ENCODE peak calls at places on chromosomes 5 and 9, in four cellular contexts. One of them, this sample, is unnamed.

GRCh38 chr9:86424246-86424891 is 70.2 kb upstream of the TUT7 start:
- DNase-seq in astrocyte of the spinal cord: peak
- DNase-seq in H54: no peak
- DNase-seq in DMS79: no peak
- DNase-seq in this sample: no peak

GRCh38 chr9:91948061-91948422 is 2.0 kb downstream of the ROR2 start:
- DNase-seq in DMS79: no peak
- DNase-seq in astrocyte of the spinal cord: no peak
- DNase-seq in H54: no peak
- DNase-seq in this sample: no peak

GRCh38 chr9:23586906-23587305 is 239.1 kb downstream of the ELAVL2 start:
- DNase-seq in H54: no peak
- DNase-seq in astrocyte of the spinal cord: no peak
- DNase-seq in DMS79: peak
- DNase-seq in this sample: no peak

GRCh38 chr5:76451046-76451701 is 48.1 kb downstream of the IQGAP2 start:
- DNase-seq in DMS79: no peak
- DNase-seq in astrocyte of the spinal cord: no peak
- DNase-seq in H54: no peak
- DNase-seq in this sample: no peak

GRCh38 chr5:152264656-152265055 is 140.4 kb downstream of the NMUR2 start:
- DNase-seq in H54: no peak
- DNase-seq in astrocyte of the spinal cord: no peak
- DNase-seq in DMS79: no peak
- DNase-seq in this sample: no peak

GRCh38 chr5:60335913-60336312 is 364.1 kb downstream of the DEPDC1B start:
- DNase-seq in DMS79: no peak
- DNase-seq in H54: no peak
- DNase-seq in astrocyte of the spinal cord: no peak
- DNase-seq in this sample: no peak

GRCh38 chr5:120304653-120305052 is 159.4 kb upstream of the PRR16 start:
- DNase-seq in DMS79: no peak
- DNase-seq in H54: no peak
- DNase-seq in astrocyte of the spinal cord: peak
- DNase-seq in this sample: peak

GRCh38 chr5:33936004-33936380 is 194 bp upstream of the RXFP3 start:
- DNase-seq in astrocyte of the spinal cord: peak
- DNase-seq in DMS79: no peak
- DNase-seq in H54: no peak
- DNase-seq in this sample: peak

GRCh38 chr5:160555836-160556660 is 134.4 kb downstream of the PTTG1 start:
- DNase-seq in DMS79: no peak
- DNase-seq in astrocyte of the spinal cord: peak
- DNase-seq in H54: no peak
- DNase-seq in this sample: no peak

GRCh38 chr9:128702949-128703615 is 779 bp downstream of the PKN3 start:
- DNase-seq in astrocyte of the spinal cord: peak
- DNase-seq in DMS79: peak
- DNase-seq in H54: no peak
- DNase-seq in this sample: no peak

GRCh38 chr5:171521219-171521633 is 101.8 kb downstream of the FGF18 start:
- DNase-seq in H54: peak
- DNase-seq in DMS79: no peak
- DNase-seq in astrocyte of the spinal cord: peak
- DNase-seq in this sample: peak

GRCh38 chr9:109956811-109957440 is 176.9 kb downstream of the PALM2AKAP2 start:
- DNase-seq in astrocyte of the spinal cord: peak
- DNase-seq in H54: no peak
- DNase-seq in DMS79: no peak
- DNase-seq in this sample: no peak

GRCh38 chr5:111655169-111655924 is 101.6 kb downstream of the NREP start:
- DNase-seq in astrocyte of the spinal cord: peak
- DNase-seq in DMS79: no peak
- DNase-seq in H54: no peak
- DNase-seq in this sample: no peak

GRCh38 chr5:42656661-42657035 is 100.0 kb upstream of the CCDC152 start:
- DNase-seq in DMS79: no peak
- DNase-seq in astrocyte of the spinal cord: no peak
- DNase-seq in H54: no peak
- DNase-seq in this sample: no peak

GRCh38 chr9:91503650-91504007 is 80.0 kb upstream of the NFIL3 start:
- DNase-seq in H54: no peak
- DNase-seq in astrocyte of the spinal cord: no peak
- DNase-seq in DMS79: no peak
- DNase-seq in this sample: no peak

GRCh38 chr9:101587644-101588043 is 7.1 kb downstream of the PPP3R2 start:
- DNase-seq in astrocyte of the spinal cord: no peak
- DNase-seq in DMS79: no peak
- DNase-seq in H54: no peak
- DNase-seq in this sample: no peak

GRCh38 chr5:79401216-79401615 is 112.7 kb downstream of the HOMER1 start:
- DNase-seq in astrocyte of the spinal cord: no peak
- DNase-seq in H54: no peak
- DNase-seq in DMS79: no peak
- DNase-seq in this sample: no peak

GRCh38 chr5:89191374-89191773 is 308.4 kb upstream of the MEF2C start:
- DNase-seq in DMS79: no peak
- DNase-seq in H54: no peak
- DNase-seq in astrocyte of the spinal cord: no peak
- DNase-seq in this sample: no peak

GRCh38 chr9:34375901-34376595 is 650 bp downstream of the MYORG start:
- DNase-seq in DMS79: peak
- DNase-seq in astrocyte of the spinal cord: peak
- DNase-seq in H54: no peak
- DNase-seq in this sample: peak